ENCODE peak calls at places on chromosomes 6 and 20, in four cellular contexts. One of them, this sample, is unnamed.

GRCh38 chr6:135449246-135449645 is 48.3 kb downstream of the AHI1 start:
- DNase-seq in small intestine: no peak
- DNase-seq in CD8-positive, alpha-beta T cell: no peak
- DNase-seq in MM.1S: no peak
- DNase-seq in this sample: no peak

GRCh38 chr6:3867616-3868502 is 18.7 kb downstream of the FAM50B start:
- DNase-seq in CD8-positive, alpha-beta T cell: no peak
- DNase-seq in MM.1S: no peak
- DNase-seq in small intestine: no peak
- DNase-seq in this sample: no peak

GRCh38 chr6:156686429-156686939 is 90.7 kb upstream of the ARID1B start:
- DNase-seq in MM.1S: peak; percentile 42
- DNase-seq in small intestine: peak; percentile 72
- DNase-seq in CD8-positive, alpha-beta T cell: peak; percentile 23
- DNase-seq in this sample: no peak

GRCh38 chr6:87808005-87808757 is 106.1 kb upstream of the AKIRIN2 start:
- DNase-seq in CD8-positive, alpha-beta T cell: no peak
- DNase-seq in small intestine: no peak
- DNase-seq in MM.1S: no peak
- DNase-seq in this sample: no peak

GRCh38 chr6:42281570-42281969 is 63.9 kb upstream of the MRPS10 start:
- DNase-seq in small intestine: no peak
- DNase-seq in MM.1S: no peak
- DNase-seq in CD8-positive, alpha-beta T cell: peak; percentile 85
- DNase-seq in this sample: peak; percentile 25

GRCh38 chr20:47067776-47068175 is 173.1 kb downstream of the EYA2 start:
- DNase-seq in MM.1S: no peak
- DNase-seq in small intestine: no peak
- DNase-seq in CD8-positive, alpha-beta T cell: no peak
- DNase-seq in this sample: no peak

GRCh38 chr6:38262609-38263008 is 377.1 kb downstream of the BTBD9 start:
- DNase-seq in small intestine: no peak
- DNase-seq in CD8-positive, alpha-beta T cell: no peak
- DNase-seq in MM.1S: no peak
- DNase-seq in this sample: no peak

GRCh38 chr6:19024737-19025136 is 637.6 kb downstream of the RNF144B start:
- DNase-seq in small intestine: peak; percentile 57
- DNase-seq in CD8-positive, alpha-beta T cell: no peak
- DNase-seq in MM.1S: no peak
- DNase-seq in this sample: no peak

GRCh38 chr6:44257753-44258324 is 511 bp upstream of the SLC35B2 start:
- DNase-seq in CD8-positive, alpha-beta T cell: no peak
- DNase-seq in MM.1S: no peak
- DNase-seq in small intestine: no peak
- DNase-seq in this sample: no peak

GRCh38 chr20:17610566-17611289 is 40.9 kb downstream of the DSTN start:
- DNase-seq in MM.1S: peak; percentile 71
- DNase-seq in CD8-positive, alpha-beta T cell: peak; percentile 78
- DNase-seq in small intestine: peak; percentile 69
- DNase-seq in this sample: peak; percentile 36

GRCh38 chr20:49569403-49570115 is 1.6 kb upstream of the PTGIS start:
- DNase-seq in small intestine: no peak
- DNase-seq in CD8-positive, alpha-beta T cell: no peak
- DNase-seq in MM.1S: no peak
- DNase-seq in this sample: no peak

GRCh38 chr6:37679539-37680476 is 17.9 kb downstream of the MDGA1 start:
- DNase-seq in small intestine: no peak
- DNase-seq in CD8-positive, alpha-beta T cell: no peak
- DNase-seq in MM.1S: no peak
- DNase-seq in this sample: no peak

GRCh38 chr6:13674533-13675190 is 37.0 kb downstream of the RANBP9 start:
- DNase-seq in small intestine: no peak
- DNase-seq in CD8-positive, alpha-beta T cell: no peak
- DNase-seq in MM.1S: no peak
- DNase-seq in this sample: no peak
- H3K9me3 ChIP-seq in small intestine: no peaks in the 10 kb centered on the region
- H3K9me3 ChIP-seq in CD8-positive, alpha-beta T cell: no peaks in the 10 kb centered on the region
- H3K9me3 ChIP-seq in MM.1S: no peaks in the 10 kb centered on the region
- H3K9me3 ChIP-seq in this sample: no peaks in the 10 kb centered on the region

DNA sequence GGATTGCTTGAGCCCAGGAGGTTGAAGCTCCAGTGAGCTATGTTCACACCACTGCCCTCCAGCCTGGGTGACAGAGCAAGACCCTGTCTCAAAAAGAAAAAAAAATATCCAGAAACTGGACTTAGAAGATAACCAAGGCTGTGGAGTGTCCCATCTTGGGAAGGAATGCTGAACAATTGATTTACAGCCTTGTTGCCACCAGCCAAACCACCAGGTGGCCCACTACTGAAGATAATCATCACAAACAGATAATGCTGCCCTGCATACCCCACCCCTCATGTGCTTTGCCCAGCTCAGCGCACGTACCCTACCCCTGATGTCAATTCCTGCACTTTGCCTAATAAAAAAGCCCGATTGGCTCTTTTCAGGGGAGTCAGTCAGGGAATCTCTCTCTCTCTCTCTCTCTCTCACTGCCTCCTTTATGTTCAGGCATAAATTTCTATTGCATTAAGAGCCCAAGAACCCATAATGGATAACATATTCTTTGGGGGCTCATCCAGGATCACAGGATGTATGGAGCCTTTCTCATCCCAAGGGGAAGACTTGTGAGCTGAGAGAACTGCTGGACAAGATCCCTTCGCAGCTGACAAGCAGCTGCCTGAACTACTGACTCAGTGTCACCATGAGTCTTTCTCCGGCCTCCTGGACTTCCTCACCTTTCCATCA is 166.4 kb downstream of the CD24 start:
- DNase-seq in small intestine: no peak
- DNase-seq in MM.1S: no peak
- DNase-seq in CD8-positive, alpha-beta T cell: no peak
- DNase-seq in this sample: no peak
- H3K9me3 ChIP-seq in small intestine: peaks cover 2% of the 10 kb centered on the region
- H3K9me3 ChIP-seq in MM.1S: no peaks in the 10 kb centered on the region
- H3K9me3 ChIP-seq in CD8-positive, alpha-beta T cell: peaks cover 7% of the 10 kb centered on the region
- H3K9me3 ChIP-seq in this sample: peaks cover 14% of the 10 kb centered on the region

DNA sequence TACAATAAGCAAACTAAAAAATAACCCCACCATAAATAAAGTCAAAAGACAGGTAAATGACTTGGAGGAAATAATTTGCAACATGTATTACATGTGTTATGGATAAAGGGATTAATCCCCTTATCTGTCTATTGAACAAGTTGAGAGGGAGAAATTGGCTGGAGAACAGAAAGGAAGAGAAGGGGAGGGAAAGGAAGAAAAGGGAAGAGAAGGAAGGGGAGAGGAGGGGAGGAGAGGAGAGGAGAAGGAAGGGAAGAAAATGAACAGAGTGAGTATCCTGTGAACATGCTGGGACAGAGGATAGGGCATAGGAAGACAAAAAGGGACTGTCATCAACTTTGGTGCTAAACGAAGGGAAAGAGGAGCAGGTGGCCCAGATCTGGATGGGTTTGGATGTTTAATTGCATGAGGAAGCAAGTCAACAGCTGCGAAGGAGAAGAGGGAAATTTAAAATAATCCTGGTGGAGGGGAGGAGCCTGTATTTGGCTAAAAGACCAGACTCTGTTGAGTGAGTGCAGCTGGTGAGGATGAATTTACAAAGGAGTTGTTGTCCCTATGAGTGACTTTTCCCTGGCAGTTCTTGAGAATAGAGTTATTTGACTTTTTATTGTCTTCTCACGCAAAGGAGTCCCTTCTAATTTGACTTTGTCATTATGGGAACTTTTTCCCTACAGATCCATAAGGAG is 14.2 kb upstream of the SHLD1 start:
- DNase-seq in CD8-positive, alpha-beta T cell: no peak
- DNase-seq in MM.1S: no peak
- DNase-seq in small intestine: no peak
- DNase-seq in this sample: no peak
- H3K9me3 ChIP-seq in CD8-positive, alpha-beta T cell: no peaks in the 10 kb centered on the region
- H3K9me3 ChIP-seq in MM.1S: no peaks in the 10 kb centered on the region
- H3K9me3 ChIP-seq in small intestine: no peaks in the 10 kb centered on the region
- H3K9me3 ChIP-seq in this sample: no peaks in the 10 kb centered on the region

DNA sequence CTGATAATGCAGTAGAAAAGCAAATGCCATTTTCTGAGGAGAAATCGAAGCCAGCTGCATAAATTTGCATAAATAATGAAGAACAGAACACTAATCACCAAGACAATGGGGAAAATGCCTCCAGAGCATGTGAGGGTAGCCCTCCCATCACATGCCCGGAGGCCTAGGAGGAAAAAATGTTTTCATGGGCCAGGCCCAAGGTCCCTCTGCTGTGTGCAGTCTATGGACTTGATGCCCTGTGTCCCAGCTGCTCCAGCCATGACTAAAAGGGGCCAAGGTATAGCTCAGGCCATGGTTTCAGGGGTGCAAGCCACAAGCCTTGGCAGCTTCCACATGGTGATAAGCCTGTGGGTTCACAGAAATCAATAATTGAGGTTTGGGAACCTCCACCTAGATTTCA is 164.1 kb downstream of the HAO1 start:
- DNase-seq in MM.1S: no peak
- DNase-seq in CD8-positive, alpha-beta T cell: no peak
- DNase-seq in small intestine: no peak
- DNase-seq in this sample: no peak
- H3K9me3 ChIP-seq in MM.1S: no peaks in the 10 kb centered on the region
- H3K9me3 ChIP-seq in CD8-positive, alpha-beta T cell: no peaks in the 10 kb centered on the region
- H3K9me3 ChIP-seq in small intestine: no peaks in the 10 kb centered on the region
- H3K9me3 ChIP-seq in this sample: no peaks in the 10 kb centered on the region